ENCODE peak calls at places on chromosomes 12 and 14, in seven cellular contexts. O is lower leg skin, A is AG04450, X is WTC11, W is NCI-H226, Y is psoas muscle, E is astrocyte of the hippocampus. P is an unnamed sample.

GRCh38 chr12:80925237-80925636 is 12.5 kb downstream of the LIN7A start:
- DNase-seq in W (no peak), O (no peak), A (no peak), E (no peak), X (no peak), Y (no peak), P (no peak)

GRCh38 chr12:85669911-85670310 is 166.3 kb downstream of the RASSF9 start:
- DNase-seq in X (no peak), E (no peak), Y (no peak), O (no peak), A (no peak), W (no peak), P (no peak)

GRCh38 chr12:77122236-77122635 is 56.9 kb upstream of the E2F7 start:
- DNase-seq in Y (no peak), O (no peak), W (peak), X (no peak), E (peak), A (peak), P (no peak)

GRCh38 chr12:16587514-16587913 is 18.4 kb downstream of the LMO3 start:
- DNase-seq in E (no peak), O (no peak), W (no peak), A (no peak), Y (no peak), X (no peak), P (no peak)

GRCh38 chr12:124565071-124565491 is 2.3 kb downstream of the NCOR2 start:
- DNase-seq in A (no peak), O (no peak), E (peak), Y (peak), X (no peak), W (no peak), P (no peak)

GRCh38 chr12:113174461-113175384 is 10.6 kb downstream of the DDX54 start:
- DNase-seq in A (no peak), X (peak), O (peak), W (peak), Y (peak), E (peak), P (peak)

GRCh38 chr12:32902287-32902996 is 5.9 kb upstream of the PKP2 start:
- DNase-seq in O (no peak), Y (no peak), E (no peak), W (no peak), A (no peak), X (no peak), P (no peak)

GRCh38 chr12:14605401-14605989 is 37.8 kb upstream of the PLBD1 start:
- DNase-seq in X (no peak), O (no peak), A (no peak), W (no peak), Y (no peak), E (no peak), P (no peak)

GRCh38 chr14:35988972-35989690 is 163.0 kb downstream of the BRMS1L start:
- DNase-seq in E (no peak), W (no peak), O (no peak), Y (no peak), X (no peak), A (no peak), P (no peak)

GRCh38 chr14:68312884-68313725 is 479.8 kb downstream of the ZFP36L1 start:
- DNase-seq in O (no peak), E (no peak), W (no peak), A (no peak), Y (no peak), X (no peak), P (no peak)

GRCh38 chr12:26896913-26897312 is 40.9 kb downstream of the INTS13 start:
- DNase-seq in Y (no peak), X (no peak), E (no peak), A (no peak), O (no peak), W (no peak), P (no peak)

GRCh38 chr14:21241218-21241819 is 27.9 kb downstream of the HNRNPC start:
- DNase-seq in O (no peak), Y (no peak), E (peak), A (peak), X (no peak), W (no peak), P (no peak)

GRCh38 chr12:31005256-31005943 is 68.3 kb upstream of the DDX11 start:
- DNase-seq in Y (no peak), X (peak), E (no peak), A (no peak), W (no peak), O (peak), P (no peak)

GRCh38 chr12:52171950-52172512 is 19.8 kb downstream of the KRT80 start:
- DNase-seq in X (peak), O (no peak), Y (peak), W (peak), A (no peak), E (no peak), P (no peak)

GRCh38 chr12:110543252-110543959 is 39.7 kb downstream of the PPTC7 start:
- DNase-seq in E (peak), X (no peak), Y (peak), A (no peak), W (peak), O (peak), P (no peak)

GRCh38 chr12:74454109-74454508 is 83.5 kb upstream of the ATXN7L3B start:
- DNase-seq in E (no peak), X (no peak), O (no peak), Y (no peak), A (no peak), W (no peak), P (no peak)

GRCh38 chr12:5830121-5830520 is 114.9 kb downstream of the ANO2 start:
- DNase-seq in A (no peak), Y (no peak), E (no peak), X (no peak), W (no peak), O (no peak), P (no peak)

GRCh38 chr14:103033744-103034143 is 23.6 kb downstream of the CDC42BPB start:
- DNase-seq in O (no peak), E (no peak), Y (no peak), W (no peak), X (no peak), A (no peak), P (no peak)

GRCh38 chr14:25118671-25119070 is 68.7 kb upstream of the STXBP6 start:
- DNase-seq in W (peak), Y (no peak), A (no peak), E (no peak), X (no peak), O (no peak), P (no peak)

GRCh38 chr12:45655186-45655585 is 74.3 kb upstream of the ARID2 start:
- DNase-seq in A (no peak), O (no peak), E (no peak), W (peak), Y (no peak), X (no peak), P (peak)

GRCh38 chr14:64966976-64967375 is 5.2 kb downstream of the RAB15 start:
- DNase-seq in X (no peak), Y (no peak), E (no peak), O (no peak), W (no peak), A (no peak), P (no peak)

GRCh38 chr12:39125580-39125979 is 220.2 kb upstream of the CPNE8 start:
- DNase-seq in O (no peak), Y (no peak), W (peak), X (no peak), E (peak), A (no peak), P (no peak)